ENCODE peak calls at places on chromosome 21, in seven cellular contexts. One of them, this sample, is unnamed.

GRCh38 chr21:42039911-42040351 is 29.8 kb upstream of the ZBTB21 start:
- DNase-seq in GF-D8: no peak
- DNase-seq in SIG-M5: no peak
- DNase-seq in neural crest cell: no peak
- DNase-seq in EL: peak; percentile 92
- DNase-seq in AG10803: peak; percentile 78
- DNase-seq in smooth muscle cell of the brain vasculature: peak; percentile 23
- DNase-seq in this sample: no peak

GRCh38 chr21:31043495-31043894 is 5.2 kb upstream of the KRTAP19-8 start:
- DNase-seq in GF-D8: no peak
- DNase-seq in SIG-M5: no peak
- DNase-seq in neural crest cell: no peak
- DNase-seq in EL: no peak
- DNase-seq in AG10803: no peak
- DNase-seq in smooth muscle cell of the brain vasculature: no peak
- DNase-seq in this sample: no peak

GRCh38 chr21:45385549-45386050 is 19.4 kb upstream of the COL18A1 start:
- DNase-seq in GF-D8: no peak
- DNase-seq in SIG-M5: no peak
- DNase-seq in neural crest cell: no peak
- DNase-seq in EL: no peak
- DNase-seq in AG10803: peak; percentile 24
- DNase-seq in smooth muscle cell of the brain vasculature: no peak
- DNase-seq in this sample: no peak

GRCh38 chr21:37787456-37787855 is 128.8 kb downstream of the KCNJ6 start:
- DNase-seq in GF-D8: no peak
- DNase-seq in SIG-M5: no peak
- DNase-seq in neural crest cell: no peak
- DNase-seq in EL: peak; percentile 94
- DNase-seq in AG10803: peak; percentile 92
- DNase-seq in smooth muscle cell of the brain vasculature: peak; percentile 73
- DNase-seq in this sample: no peak

GRCh38 chr21:37219766-37220432 is 47.2 kb downstream of the VPS26C start:
- DNase-seq in GF-D8: peak; percentile 54
- DNase-seq in SIG-M5: no peak
- DNase-seq in neural crest cell: no peak
- DNase-seq in EL: peak; percentile 8
- DNase-seq in AG10803: no peak
- DNase-seq in smooth muscle cell of the brain vasculature: no peak
- DNase-seq in this sample: no peak

GRCh38 chr21:17612023-17612564 is 607 bp downstream of the BTG3 start:
- DNase-seq in GF-D8: no peak
- DNase-seq in SIG-M5: no peak
- DNase-seq in neural crest cell: peak; percentile 18
- DNase-seq in EL: peak; percentile 44
- DNase-seq in AG10803: peak; percentile 34
- DNase-seq in smooth muscle cell of the brain vasculature: no peak
- DNase-seq in this sample: peak; percentile 15

GRCh38 chr21:38413958-38414506 is 84.2 kb downstream of the ERG start:
- DNase-seq in GF-D8: no peak
- DNase-seq in SIG-M5: no peak
- DNase-seq in neural crest cell: no peak
- DNase-seq in EL: no peak
- DNase-seq in AG10803: peak; percentile 21
- DNase-seq in smooth muscle cell of the brain vasculature: no peak
- DNase-seq in this sample: no peak

GRCh38 chr21:25912402-25912746 is 177.6 kb downstream of the GABPA start:
- DNase-seq in GF-D8: no peak
- DNase-seq in SIG-M5: no peak
- DNase-seq in neural crest cell: no peak
- DNase-seq in EL: no peak
- DNase-seq in AG10803: no peak
- DNase-seq in smooth muscle cell of the brain vasculature: no peak
- DNase-seq in this sample: no peak

GRCh38 chr21:42777064-42777756 is 102.1 kb downstream of the WDR4 start:
- DNase-seq in GF-D8: no peak
- DNase-seq in SIG-M5: no peak
- DNase-seq in neural crest cell: no peak
- DNase-seq in EL: no peak
- DNase-seq in AG10803: no peak
- DNase-seq in smooth muscle cell of the brain vasculature: no peak
- DNase-seq in this sample: no peak

GRCh38 chr21:25424045-25424444 is 183.2 kb downstream of the MRPL39 start:
- DNase-seq in GF-D8: no peak
- DNase-seq in SIG-M5: no peak
- DNase-seq in neural crest cell: no peak
- DNase-seq in EL: no peak
- DNase-seq in AG10803: no peak
- DNase-seq in smooth muscle cell of the brain vasculature: no peak
- DNase-seq in this sample: no peak

GRCh38 chr21:36310016-36310415 is 10.0 kb upstream of the MORC3 start:
- DNase-seq in GF-D8: no peak
- DNase-seq in SIG-M5: no peak
- DNase-seq in neural crest cell: no peak
- DNase-seq in EL: no peak
- DNase-seq in AG10803: no peak
- DNase-seq in smooth muscle cell of the brain vasculature: no peak
- DNase-seq in this sample: peak; percentile 17

GRCh38 chr21:28856588-28857250 is 136.0 kb downstream of the LTN1 start:
- DNase-seq in GF-D8: no peak
- DNase-seq in SIG-M5: no peak
- DNase-seq in neural crest cell: no peak
- DNase-seq in EL: no peak
- DNase-seq in AG10803: peak; percentile 5
- DNase-seq in smooth muscle cell of the brain vasculature: no peak
- DNase-seq in this sample: no peak

GRCh38 chr21:15874610-15875009 is 144.8 kb downstream of the USP25 start:
- DNase-seq in GF-D8: no peak
- DNase-seq in SIG-M5: no peak
- DNase-seq in neural crest cell: no peak
- DNase-seq in EL: no peak
- DNase-seq in AG10803: no peak
- DNase-seq in smooth muscle cell of the brain vasculature: no peak
- DNase-seq in this sample: no peak

GRCh38 chr21:38861989-38862683 is 56.4 kb downstream of the ETS2 start:
- DNase-seq in GF-D8: peak; percentile 54
- DNase-seq in SIG-M5: no peak
- DNase-seq in neural crest cell: no peak
- DNase-seq in EL: no peak
- DNase-seq in AG10803: peak; percentile 66
- DNase-seq in smooth muscle cell of the brain vasculature: no peak
- DNase-seq in this sample: no peak